ENCODE peak calls at places on chromosomes 16 and 17, in four cellular contexts. G, K, S and Q are unnamed samples.

GRCh38 chr16:86763819-86764218 is 185.5 kb downstream of the FOXL1 start:
- DNase-seq in G (no peak), K (no peak), S (no peak), Q (no peak)

GRCh38 chr16:57647136-57647875 is 18.9 kb downstream of the ADGRG1 start:
- DNase-seq in G (no peak), K (no peak), S (no peak), Q (no peak)

GRCh38 chr17:15894913-15895658 is 49.8 kb upstream of the ADORA2B start:
- DNase-seq in G (no peak), K (no peak), S (no peak), Q (no peak)

GRCh38 chr16:29116980-29117379 is 132.1 kb downstream of the LAT start:
- DNase-seq in G (no peak), K (no peak), S (no peak), Q (no peak)

GRCh38 chr16:57485091-57485915 is 990 bp downstream of the DOK4 start:
- DNase-seq in G (no peak), K (peak), S (no peak), Q (no peak)

GRCh38 chr17:42153919-42154491 is 784 bp downstream of the RAB5C start:
- DNase-seq in G (no peak), K (no peak), S (peak), Q (no peak)

GRCh38 chr17:61477204-61477834 is 25.1 kb downstream of the TBX4 start:
- DNase-seq in G (no peak), K (peak), S (peak), Q (peak)

GRCh38 chr17:42891539-42892152 is 9.0 kb upstream of the G6PC1 start:
- DNase-seq in G (no peak), K (peak), S (no peak), Q (no peak)

GRCh38 chr17:50148226-50149098 is 2.0 kb downstream of the PPP1R9B start:
- DNase-seq in G (no peak), K (peak), S (peak), Q (no peak)

GRCh38 chr16:21260870-21261791 is 17.0 kb downstream of the CRYM start:
- DNase-seq in G (peak), K (peak), S (peak), Q (no peak)

GRCh38 chr17:81615401-81615930 is 21.4 kb downstream of the NPLOC4 start:
- DNase-seq in G (no peak), K (no peak), S (no peak), Q (no peak)

GRCh38 chr17:34665150-34665802 is 85.9 kb downstream of the TMEM132E start:
- DNase-seq in G (no peak), K (no peak), S (no peak), Q (no peak)

GRCh38 chr16:87461466-87461975 is 31.3 kb downstream of the ZCCHC14 start:
- DNase-seq in G (peak), K (peak), S (peak), Q (peak)

GRCh38 chr17:8075081-8075480 is 12.4 kb downstream of the ALOX12B start:
- DNase-seq in G (no peak), K (no peak), S (no peak), Q (no peak)

GRCh38 chr16:48435906-48436305 is 50.7 kb upstream of the SIAH1 start:
- DNase-seq in G (no peak), K (no peak), S (no peak), Q (no peak)

GRCh38 chr16:80004113-80004512 is 403.6 kb upstream of the MAF start:
- DNase-seq in G (no peak), K (no peak), S (no peak), Q (no peak)

GRCh38 chr17:56624947-56625346 is 31.4 kb downstream of the NOG start:
- DNase-seq in G (no peak), K (no peak), S (no peak), Q (no peak)

GRCh38 chr16:49484936-49485335 is 111.3 kb downstream of the C16orf78 start:
- DNase-seq in G (no peak), K (peak), S (no peak), Q (no peak)

GRCh38 chr16:1444730-1445517 is 568 bp upstream of the CCDC154 start:
- DNase-seq in G (no peak), K (no peak), S (no peak), Q (no peak)

GRCh38 chr17:43953746-43954145 is at the start of gene PYY:
- DNase-seq in G (no peak), K (no peak), S (no peak), Q (no peak)

GRCh38 chr17:75346906-75347305 is 57.7 kb upstream of the SLC25A19 start:
- DNase-seq in G (no peak), K (no peak), S (peak), Q (no peak)

GRCh38 chr16:89801800-89802199 is 14.6 kb downstream of the FANCA start:
- DNase-seq in G (no peak), K (no peak), S (peak), Q (no peak)

DNA sequence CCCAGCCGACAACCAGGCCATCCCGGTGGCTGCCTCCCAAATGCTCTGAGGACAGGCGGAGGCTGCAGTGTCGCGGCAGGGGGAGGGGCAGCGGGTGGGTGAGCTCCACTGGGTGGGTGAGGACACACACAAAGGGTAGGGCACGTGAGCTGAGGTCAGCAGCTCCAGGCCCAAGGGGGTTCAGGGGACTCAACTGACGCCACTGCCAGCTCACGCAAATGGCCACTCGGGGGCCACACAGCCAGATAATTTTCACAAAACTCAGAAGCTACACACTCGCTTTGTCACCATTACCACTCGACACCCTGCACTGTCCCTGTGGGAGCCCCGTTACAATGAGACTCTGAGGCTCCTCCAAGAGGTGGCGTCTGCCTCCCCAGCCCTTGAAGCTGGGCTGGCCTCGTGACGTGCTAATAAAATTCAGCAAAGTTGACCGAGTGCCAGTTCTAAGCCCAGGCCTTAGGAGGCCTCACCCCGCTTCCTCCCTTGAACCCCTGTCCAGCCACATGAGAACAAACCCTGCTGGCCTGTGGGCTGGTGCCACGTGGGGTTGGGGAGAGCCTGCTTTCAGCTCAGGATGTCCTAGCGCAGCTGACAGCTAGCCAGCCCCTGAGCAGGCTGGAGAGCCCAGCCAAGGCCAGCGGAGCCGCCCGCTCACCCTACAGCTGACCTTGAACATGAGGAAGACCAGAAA is 56.9 kb downstream of the RMI2 start:
- DNase-seq in G (no peak), K (no peak), S (no peak), Q (no peak)
- TF ChIP-seq CTCF in G (no peak), K (no peak), S (no peak), Q (no peak)

GRCh38 chr17:7046127-7046724 is 2.3 kb upstream of the SLC16A11 start:
- DNase-seq in G (peak), K (peak), S (no peak), Q (peak)
- TF ChIP-seq CTCF in G (no peak), K (no peak), S (no peak), Q (peak)

DNA sequence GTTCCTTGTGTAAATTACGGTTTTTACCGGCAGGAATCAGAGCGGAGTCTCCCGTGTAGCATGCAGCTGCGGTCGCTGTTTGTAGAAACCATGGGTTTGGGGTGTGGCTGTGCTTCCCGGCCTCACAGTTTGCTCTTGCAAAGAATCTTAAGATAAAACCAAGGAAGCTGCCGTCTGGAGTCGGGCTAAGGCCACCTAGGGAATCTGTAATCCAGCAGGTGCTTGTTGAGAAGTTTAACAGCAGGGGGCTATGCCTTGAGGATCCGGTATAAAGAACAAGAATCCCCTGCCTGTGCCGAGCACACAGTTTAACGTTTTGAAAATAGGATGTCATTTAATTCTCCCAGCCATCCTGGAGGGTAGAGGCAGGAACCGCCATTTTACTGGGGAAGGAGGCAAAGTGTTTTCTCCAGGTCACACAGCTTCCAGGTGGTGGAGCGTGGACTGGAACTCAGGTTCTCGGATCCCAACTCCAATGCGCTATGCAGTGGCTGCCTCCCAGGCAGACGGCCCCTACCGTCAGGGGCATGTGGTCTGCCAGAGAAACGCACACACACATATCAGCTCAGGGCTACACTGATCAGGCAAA is 6.0 kb upstream of the TLCD3A start:
- DNase-seq in G (no peak), K (no peak), S (no peak), Q (no peak)
- TF ChIP-seq CTCF in G (no peak), K (no peak), S (no peak), Q (no peak)

GRCh38 chr16:76634847-76635697 is 357.9 kb downstream of the CNTNAP4 start:
- DNase-seq in G (no peak), K (no peak), S (no peak), Q (no peak)

GRCh38 chr16:76639685-76640289 is 362.6 kb downstream of the CNTNAP4 start:
- DNase-seq in G (no peak), K (no peak), S (peak), Q (no peak)
- TF ChIP-seq CTCF in G (peak), K (no peak), S (peak), Q (no peak)

DNA sequence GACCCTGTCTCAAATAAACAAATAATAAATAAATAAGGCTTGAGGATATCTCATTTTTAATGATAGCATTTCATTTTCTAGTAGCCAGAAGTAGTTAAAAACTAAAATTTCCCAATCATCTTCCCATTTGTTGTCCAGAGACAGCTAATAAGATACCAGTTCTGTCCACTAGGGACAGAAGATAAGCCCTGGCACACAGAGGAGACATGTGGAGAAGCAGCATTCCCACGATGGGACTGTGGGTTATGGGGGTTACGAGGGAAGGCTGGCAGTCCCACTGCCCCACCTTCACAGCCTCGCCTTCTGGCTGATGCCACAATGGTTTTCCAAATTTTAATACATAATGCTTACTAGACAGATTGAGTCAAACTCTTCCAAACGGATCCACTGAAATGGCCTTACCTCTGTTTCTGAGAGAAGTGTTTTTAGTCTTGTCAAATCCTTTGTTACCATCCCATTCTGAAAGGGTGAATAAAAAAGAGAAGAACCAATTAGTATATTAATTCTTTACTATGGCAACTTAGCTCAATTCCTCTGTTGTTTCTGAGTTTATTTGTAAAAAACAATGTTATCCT is 44.2 kb downstream of the HELZ start:
- DNase-seq in G (peak), K (no peak), S (no peak), Q (no peak)
- TF ChIP-seq CTCF in G (peak), K (peak), S (peak), Q (peak)

DNA sequence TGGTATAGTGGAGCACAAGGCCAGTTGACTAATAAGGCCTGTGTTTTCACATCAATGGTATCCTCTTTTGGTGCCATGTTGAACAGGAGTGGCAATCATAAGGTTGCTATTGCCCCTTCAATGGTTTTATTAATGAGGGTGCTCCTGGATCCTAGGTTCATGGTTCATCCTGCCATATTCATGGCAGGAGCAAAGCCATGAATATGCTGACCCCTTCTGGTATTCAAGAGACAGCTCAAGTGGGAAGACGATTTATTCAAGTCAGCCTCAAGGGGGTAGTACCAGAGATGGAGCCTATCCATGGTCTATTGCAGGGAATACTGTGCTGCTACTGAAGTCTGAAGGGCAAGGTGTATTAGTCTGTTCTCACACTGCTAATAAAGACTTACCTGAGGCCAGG is 2.6 kb downstream of the ABCA9 start:
- DNase-seq in G (peak), K (no peak), S (no peak), Q (no peak)
- TF ChIP-seq CTCF in G (peak), K (no peak), S (peak), Q (no peak)